ENCODE peak calls at places on chromosomes 6 and 20, in nine cellular contexts. I is NCI-H2029 treated with DMSO at 0.1 percent for 48 hours, K is posterior vena cava, U is caudate nucleus, L is cerebellar cortex, M is ecto neural progenitor cell, J is T-helper 17 cell, F is HCT116, T is neural progenitor cell. Q is an unnamed sample.

GRCh38 chr6:38185752-38186151 is 366.2 kb downstream of the ZFAND3 start:
- DNase-seq in T (no peak), K (peak), J (no peak), I (no peak), M (no peak), F (no peak), U (no peak), L (no peak), Q (no peak)

GRCh38 chr20:43559588-43559987 is 761 bp downstream of the SGK2 start:
- DNase-seq in K (peak), L (no peak), U (no peak), M (no peak), J (no peak), I (no peak), F (no peak), T (no peak), Q (no peak)

GRCh38 chr6:16635810-16636602 is 125.3 kb downstream of the ATXN1 start:
- DNase-seq in T (no peak), J (no peak), L (no peak), U (peak), F (peak), I (no peak), M (no peak), K (no peak), Q (no peak)

GRCh38 chr20:23136893-23137745 is 51.0 kb upstream of the CD93 start:
- DNase-seq in F (no peak), I (no peak), L (no peak), K (no peak), U (no peak), J (no peak), M (no peak), T (no peak), Q (peak)

GRCh38 chr20:35698298-35699126 is 640 bp downstream of the NFS1 start:
- DNase-seq in J (no peak), T (peak), F (no peak), K (peak), I (no peak), M (no peak), L (peak), U (no peak), Q (peak)

GRCh38 chr6:151004415-151005024 is 139.0 kb downstream of the MTHFD1L start:
- DNase-seq in M (no peak), L (no peak), F (no peak), J (no peak), I (peak), K (no peak), U (no peak), T (no peak), Q (no peak)

GRCh38 chr6:125986956-125987617 is 747 bp downstream of the TRMT11 start:
- DNase-seq in I (peak), J (no peak), F (peak), L (no peak), M (no peak), T (no peak), K (no peak), U (no peak), Q (no peak)

GRCh38 chr20:4957939-4958362 is 43.4 kb downstream of the SLC23A2 start:
- DNase-seq in T (no peak), K (no peak), I (no peak), U (no peak), M (no peak), L (no peak), F (no peak), J (no peak), Q (no peak)

GRCh38 chr6:86581833-86582232 is 355.5 kb upstream of the HTR1E start:
- DNase-seq in K (no peak), U (no peak), F (peak), T (no peak), I (no peak), M (no peak), J (no peak), L (no peak), Q (no peak)

GRCh38 chr20:1896859-1897258 is 1.7 kb downstream of the SIRPA start:
- DNase-seq in J (no peak), T (no peak), F (no peak), K (no peak), I (no peak), L (peak), U (no peak), M (no peak), Q (no peak)

GRCh38 chr20:51532577-51533191 is 9.8 kb downstream of the NFATC2 start:
- DNase-seq in T (no peak), U (peak), L (no peak), J (no peak), I (no peak), K (peak), F (no peak), M (no peak), Q (peak)

GRCh38 chr20:25128649-25129048 is 46.7 kb upstream of the VSX1 start:
- DNase-seq in K (no peak), U (no peak), T (no peak), J (no peak), L (no peak), I (no peak), M (no peak), F (no peak), Q (no peak)

GRCh38 chr6:165884813-165885765 is 222.0 kb upstream of the PDE10A start:
- DNase-seq in K (peak), L (peak), M (peak), F (peak), J (no peak), T (peak), U (peak), I (no peak), Q (peak)

GRCh38 chr20:57959589-57959988 is 249.8 kb upstream of the PMEPA1 start:
- DNase-seq in I (no peak), T (no peak), M (no peak), L (no peak), K (no peak), J (no peak), F (no peak), U (no peak), Q (no peak)

GRCh38 chr6:159729598-159729997 is 2.3 kb downstream of the WTAP start:
- DNase-seq in L (no peak), T (peak), I (no peak), J (no peak), U (no peak), F (no peak), K (no peak), M (no peak), Q (no peak)

GRCh38 chr20:45510242-45510862 is 5.1 kb downstream of the SPINT3 start:
- DNase-seq in U (no peak), L (no peak), J (no peak), K (no peak), T (no peak), I (no peak), F (no peak), M (no peak), Q (no peak)

GRCh38 chr6:73372516-73372915 is 2.8 kb upstream of the OOEP start:
- DNase-seq in K (no peak), L (peak), F (no peak), U (peak), I (no peak), M (no peak), J (no peak), T (no peak), Q (no peak)

GRCh38 chr20:35368616-35369423 is 43.0 kb downstream of the UQCC1 start:
- DNase-seq in T (peak), L (peak), K (no peak), U (peak), F (no peak), J (no peak), M (no peak), I (no peak), Q (no peak)

GRCh38 chr6:141321486-141322347 is 811.0 kb upstream of the GJE1 start:
- DNase-seq in L (no peak), J (no peak), U (no peak), F (no peak), K (no peak), M (no peak), T (peak), I (no peak), Q (no peak)

GRCh38 chr6:123803862-123804681 is at the start of gene NKAIN2:
- DNase-seq in I (peak), U (peak), L (peak), K (peak), M (peak), T (peak), F (no peak), J (no peak), Q (no peak)

GRCh38 chr6:34189806-34190503 is 44.1 kb upstream of the GRM4 start:
- DNase-seq in U (peak), F (no peak), K (peak), T (no peak), L (no peak), I (no peak), M (no peak), J (no peak), Q (no peak)

GRCh38 chr20:34473262-34473883 is 42.8 kb upstream of the DYNLRB1 start:
- DNase-seq in K (no peak), I (no peak), T (peak), F (peak), J (no peak), L (peak), U (peak), M (peak), Q (no peak)

GRCh38 chr6:106136172-106136571 is 50.0 kb downstream of the PRDM1 start:
- DNase-seq in F (no peak), U (no peak), K (no peak), T (no peak), M (no peak), J (no peak), I (no peak), L (no peak), Q (no peak)

GRCh38 chr6:42960243-42961019 is at the start of gene GNMT:
- DNase-seq in K (no peak), L (peak), I (peak), U (no peak), T (peak), M (peak), J (peak), F (no peak), Q (peak)

GRCh38 chr20:58229198-58229802 is 847 bp upstream of the ANKRD60 start:
- DNase-seq in F (no peak), I (no peak), U (no peak), M (no peak), L (no peak), T (peak), K (no peak), J (no peak), Q (peak)

GRCh38 chr6:146957443-146957842 is 246.8 kb upstream of the STXBP5 start:
- DNase-seq in T (no peak), U (no peak), M (no peak), I (no peak), F (no peak), K (no peak), L (peak), J (no peak), Q (no peak)

GRCh38 chr6:36971926-36972673 is 13.9 kb downstream of the MTCH1 start:
- DNase-seq in I (no peak), T (no peak), J (no peak), M (no peak), F (no peak), L (no peak), K (no peak), U (no peak), Q (no peak)